ENCODE peak calls at places on chromosomes 6 and 20, in eight cellular contexts. One of them, this sample, is unnamed.
A peak's percentile ranks its signal among the peaks of the same experiment; 100 is the strongest.

GRCh38 chr6:158780963-158781691 is 38.0 kb downstream of the EZR start:
- DNase-seq in endothelial cell: no peak
- DNase-seq in pancreas: peak; percentile 88
- DNase-seq in NT2/D1: no peak
- DNase-seq in NCI-H1092: no peak
- DNase-seq in iPS-NIHi11: peak; percentile 30
- DNase-seq in frontal cortex: no peak
- DNase-seq in kidney tubule cell: no peak
- DNase-seq in this sample: peak; percentile 51

GRCh38 chr20:36745234-36745926 is 510 bp downstream of the NDRG3 start:
- DNase-seq in endothelial cell: no peak
- DNase-seq in pancreas: no peak
- DNase-seq in NT2/D1: no peak
- DNase-seq in NCI-H1092: no peak
- DNase-seq in iPS-NIHi11: no peak
- DNase-seq in frontal cortex: no peak
- DNase-seq in kidney tubule cell: no peak
- DNase-seq in this sample: no peak

GRCh38 chr6:117908246-117909107 is 1.4 kb downstream of the SLC35F1 start:
- DNase-seq in endothelial cell: peak; percentile 12
- DNase-seq in pancreas: no peak
- DNase-seq in NT2/D1: no peak
- DNase-seq in NCI-H1092: no peak
- DNase-seq in iPS-NIHi11: peak; percentile 31
- DNase-seq in frontal cortex: peak; percentile 33
- DNase-seq in kidney tubule cell: peak; percentile 4
- DNase-seq in this sample: no peak

GRCh38 chr6:136014454-136015421 is 163.2 kb downstream of the PDE7B start:
- DNase-seq in endothelial cell: no peak
- DNase-seq in pancreas: no peak
- DNase-seq in NT2/D1: no peak
- DNase-seq in NCI-H1092: no peak
- DNase-seq in iPS-NIHi11: no peak
- DNase-seq in frontal cortex: no peak
- DNase-seq in kidney tubule cell: peak; percentile 32
- DNase-seq in this sample: no peak

GRCh38 chr6:126804255-126805064 is 314.0 kb upstream of the RSPO3 start:
- DNase-seq in endothelial cell: peak; percentile 38
- DNase-seq in pancreas: no peak
- DNase-seq in NT2/D1: peak; percentile 15
- DNase-seq in NCI-H1092: peak; percentile 11
- DNase-seq in iPS-NIHi11: peak; percentile 50
- DNase-seq in frontal cortex: peak; percentile 3
- DNase-seq in kidney tubule cell: peak; percentile 59
- DNase-seq in this sample: peak; percentile 8

GRCh38 chr20:33475381-33476160 is 14.3 kb upstream of the CBFA2T2 start:
- DNase-seq in endothelial cell: no peak
- DNase-seq in pancreas: no peak
- DNase-seq in NT2/D1: no peak
- DNase-seq in NCI-H1092: peak; percentile 62
- DNase-seq in iPS-NIHi11: peak; percentile 60
- DNase-seq in frontal cortex: no peak
- DNase-seq in kidney tubule cell: no peak
- DNase-seq in this sample: no peak

GRCh38 chr6:54874349-54875048 is 27.9 kb downstream of the FAM83B start:
- DNase-seq in endothelial cell: no peak
- DNase-seq in pancreas: no peak
- DNase-seq in NT2/D1: no peak
- DNase-seq in NCI-H1092: no peak
- DNase-seq in iPS-NIHi11: no peak
- DNase-seq in frontal cortex: no peak
- DNase-seq in kidney tubule cell: peak; percentile 89
- DNase-seq in this sample: no peak

GRCh38 chr20:9454781-9455180 is 59.6 kb upstream of the LAMP5 start:
- DNase-seq in endothelial cell: no peak
- DNase-seq in pancreas: no peak
- DNase-seq in NT2/D1: no peak
- DNase-seq in NCI-H1092: no peak
- DNase-seq in iPS-NIHi11: no peak
- DNase-seq in frontal cortex: no peak
- DNase-seq in kidney tubule cell: no peak
- DNase-seq in this sample: no peak

GRCh38 chr6:134480593-134480992 is 162.7 kb upstream of the SGK1 start:
- DNase-seq in endothelial cell: no peak
- DNase-seq in pancreas: peak; percentile 81
- DNase-seq in NT2/D1: no peak
- DNase-seq in NCI-H1092: no peak
- DNase-seq in iPS-NIHi11: no peak
- DNase-seq in frontal cortex: no peak
- DNase-seq in kidney tubule cell: peak; percentile 54
- DNase-seq in this sample: no peak

GRCh38 chr6:169950558-169950957 is 199.1 kb downstream of the ERMARD start:
- DNase-seq in endothelial cell: no peak
- DNase-seq in pancreas: no peak
- DNase-seq in NT2/D1: no peak
- DNase-seq in NCI-H1092: peak; percentile 46
- DNase-seq in iPS-NIHi11: no peak
- DNase-seq in frontal cortex: no peak
- DNase-seq in kidney tubule cell: peak; percentile 28
- DNase-seq in this sample: peak; percentile 74

GRCh38 chr6:154226461-154226860 is 130.1 kb downstream of the IPCEF1 start:
- DNase-seq in endothelial cell: no peak
- DNase-seq in pancreas: no peak
- DNase-seq in NT2/D1: no peak
- DNase-seq in NCI-H1092: no peak
- DNase-seq in iPS-NIHi11: no peak
- DNase-seq in frontal cortex: no peak
- DNase-seq in kidney tubule cell: no peak
- DNase-seq in this sample: no peak

GRCh38 chr6:158987657-158988056 is 12.3 kb downstream of the RSPH3 start:
- DNase-seq in endothelial cell: no peak
- DNase-seq in pancreas: no peak
- DNase-seq in NT2/D1: no peak
- DNase-seq in NCI-H1092: no peak
- DNase-seq in iPS-NIHi11: no peak
- DNase-seq in frontal cortex: no peak
- DNase-seq in kidney tubule cell: no peak
- DNase-seq in this sample: no peak

GRCh38 chr6:159203304-159204005 is 34.3 kb downstream of the FNDC1 start:
- DNase-seq in endothelial cell: no peak
- DNase-seq in pancreas: no peak
- DNase-seq in NT2/D1: no peak
- DNase-seq in NCI-H1092: no peak
- DNase-seq in iPS-NIHi11: no peak
- DNase-seq in frontal cortex: no peak
- DNase-seq in kidney tubule cell: peak; percentile 18
- DNase-seq in this sample: no peak

GRCh38 chr6:90220273-90220672 is 76.4 kb downstream of the BACH2 start:
- DNase-seq in endothelial cell: no peak
- DNase-seq in pancreas: no peak
- DNase-seq in NT2/D1: no peak
- DNase-seq in NCI-H1092: no peak
- DNase-seq in iPS-NIHi11: no peak
- DNase-seq in frontal cortex: no peak
- DNase-seq in kidney tubule cell: peak; percentile 17
- DNase-seq in this sample: no peak

GRCh38 chr6:147167576-147168461 is 36.4 kb upstream of the STXBP5 start:
- DNase-seq in endothelial cell: no peak
- DNase-seq in pancreas: no peak
- DNase-seq in NT2/D1: no peak
- DNase-seq in NCI-H1092: no peak
- DNase-seq in iPS-NIHi11: no peak
- DNase-seq in frontal cortex: no peak
- DNase-seq in kidney tubule cell: no peak
- DNase-seq in this sample: no peak

GRCh38 chr6:155765275-155766194 is 309.9 kb upstream of the NOX3 start:
- DNase-seq in endothelial cell: no peak
- DNase-seq in pancreas: no peak
- DNase-seq in NT2/D1: no peak
- DNase-seq in NCI-H1092: no peak
- DNase-seq in iPS-NIHi11: no peak
- DNase-seq in frontal cortex: no peak
- DNase-seq in kidney tubule cell: no peak
- DNase-seq in this sample: peak; percentile 13

GRCh38 chr6:7267071-7267470 is 45.9 kb downstream of the SSR1 start:
- DNase-seq in endothelial cell: no peak
- DNase-seq in pancreas: no peak
- DNase-seq in NT2/D1: no peak
- DNase-seq in NCI-H1092: no peak
- DNase-seq in iPS-NIHi11: no peak
- DNase-seq in frontal cortex: no peak
- DNase-seq in kidney tubule cell: no peak
- DNase-seq in this sample: no peak

GRCh38 chr6:34630040-34630439 is 66.5 kb downstream of the ILRUN start:
- DNase-seq in endothelial cell: no peak
- DNase-seq in pancreas: no peak
- DNase-seq in NT2/D1: no peak
- DNase-seq in NCI-H1092: no peak
- DNase-seq in iPS-NIHi11: no peak
- DNase-seq in frontal cortex: no peak
- DNase-seq in kidney tubule cell: peak; percentile 88
- DNase-seq in this sample: no peak

GRCh38 chr6:6901205-6901719 is 206.5 kb upstream of the RREB1 start:
- DNase-seq in endothelial cell: no peak
- DNase-seq in pancreas: no peak
- DNase-seq in NT2/D1: no peak
- DNase-seq in NCI-H1092: no peak
- DNase-seq in iPS-NIHi11: no peak
- DNase-seq in frontal cortex: no peak
- DNase-seq in kidney tubule cell: no peak
- DNase-seq in this sample: no peak

GRCh38 chr6:36676142-36677058 is 2.1 kb upstream of the CDKN1A start:
- DNase-seq in endothelial cell: no peak
- DNase-seq in pancreas: peak; percentile 40
- DNase-seq in NT2/D1: no peak
- DNase-seq in NCI-H1092: no peak
- DNase-seq in iPS-NIHi11: no peak
- DNase-seq in frontal cortex: no peak
- DNase-seq in kidney tubule cell: peak; percentile 50
- DNase-seq in this sample: no peak

GRCh38 chr6:26555505-26556262 is 17.5 kb downstream of the HMGN4 start:
- DNase-seq in endothelial cell: no peak
- DNase-seq in pancreas: no peak
- DNase-seq in NT2/D1: no peak
- DNase-seq in NCI-H1092: no peak
- DNase-seq in iPS-NIHi11: no peak
- DNase-seq in frontal cortex: no peak
- DNase-seq in kidney tubule cell: peak; percentile 28
- DNase-seq in this sample: no peak